ENCODE peak calls at places on chromosomes 4 and X, in nine cellular contexts. L is heart left ventricle; I is A549; S is brain microvascular endothelial cell; O is effector memory CD4-positive, alpha-beta T cell; A is lung; G is trophoblast cell; E is ascending aorta; N is GM23338. Y is an unnamed sample.

GRCh38 chr4:185535818-185536729 is 767 bp upstream of the PDLIM3 start:
- DNase-seq in L (no peak), I (no peak), S (peak; percentile 16), O (no peak), A (no peak), G (peak; percentile 8), E (peak; percentile 82), N (peak; percentile 22), Y (no peak)

GRCh38 chr4:53734584-53735363 is 143.5 kb upstream of the LNX1 start:
- DNase-seq in L (no peak), I (no peak), S (peak; percentile 28), O (no peak), A (no peak), G (no peak), E (no peak), N (no peak), Y (no peak)

GRCh38 chr4:169847171-169847570 is 89.4 kb upstream of the HPF1 start:
- DNase-seq in L (no peak), I (no peak), S (no peak), O (no peak), A (no peak), G (no peak), E (no peak), N (no peak), Y (no peak)

GRCh38 chr4:139950568-139950967 is 203.4 kb downstream of the MAML3 start:
- DNase-seq in L (no peak), I (no peak), S (peak; percentile 79), O (no peak), A (no peak), G (no peak), E (no peak), N (no peak), Y (no peak)

GRCh38 chrX:123361371-123361770 is 177.3 kb downstream of the GRIA3 start:
- DNase-seq in L (no peak), I (no peak), S (no peak), O (no peak), A (no peak), G (no peak), E (no peak), N (peak; percentile 5), Y (no peak)

GRCh38 chr4:10832989-10833635 is 148.5 kb upstream of the CLNK start:
- DNase-seq in L (no peak), I (no peak), S (no peak), O (no peak), A (no peak), G (no peak), E (no peak), N (no peak), Y (no peak)

GRCh38 chrX:141176586-141177451 is at the start of gene LDOC1:
- DNase-seq in L (peak; percentile 83), I (peak; percentile 90), S (peak; percentile 33), O (peak; percentile 49), A (peak; percentile 69), G (no peak), E (peak; percentile 89), N (peak; percentile 89), Y (peak; percentile 75)

GRCh38 chr4:151355155-151355554 is 29.8 kb upstream of the SH3D19 start:
- DNase-seq in L (no peak), I (no peak), S (no peak), O (no peak), A (no peak), G (no peak), E (no peak), N (no peak), Y (no peak)

GRCh38 chr4:109429545-109429944 is 4.1 kb upstream of the SEC24B start:
- DNase-seq in L (no peak), I (no peak), S (no peak), O (no peak), A (no peak), G (no peak), E (no peak), N (no peak), Y (no peak)

GRCh38 chr4:109425405-109425804 is 8.2 kb upstream of the SEC24B start:
- DNase-seq in L (no peak), I (no peak), S (no peak), O (no peak), A (no peak), G (no peak), E (no peak), N (no peak), Y (no peak)

GRCh38 chr4:109418588-109418987 is 15.0 kb upstream of the SEC24B start:
- DNase-seq in L (no peak), I (no peak), S (no peak), O (no peak), A (no peak), G (no peak), E (no peak), N (no peak), Y (no peak)

GRCh38 chr4:109419679-109420078 is 13.9 kb upstream of the SEC24B start:
- DNase-seq in L (no peak), I (no peak), S (no peak), O (no peak), A (no peak), G (no peak), E (no peak), N (peak; percentile 64), Y (no peak)

GRCh38 chr4:109424093-109424818 is 9.4 kb upstream of the SEC24B start:
- DNase-seq in L (no peak), I (no peak), S (no peak), O (no peak), A (no peak), G (no peak), E (no peak), N (no peak), Y (no peak)
- H3K4me3 ChIP-seq in L (no peak overlapping the region), I (no peak overlapping the region), S (no peak overlapping the region), O (no peak overlapping the region), A (no peak overlapping the region), G (no peak overlapping the region), E (no peak overlapping the region), N (no peak overlapping the region), Y (no peak overlapping the region)

GRCh38 chr4:163489929-163490328 is 4.6 kb upstream of the TMA16 start:
- DNase-seq in L (no peak), I (no peak), S (no peak), O (no peak), A (no peak), G (no peak), E (no peak), N (no peak), Y (no peak)

GRCh38 chr4:163493643-163494359 is 689 bp upstream of the TMA16 start:
- DNase-seq in L (no peak), I (peak; percentile 16), S (no peak), O (no peak), A (no peak), G (peak; percentile 16), E (no peak), N (no peak), Y (peak; percentile 12)

GRCh38 chr4:163492951-163493504 is 1.5 kb upstream of the TMA16 start:
- DNase-seq in L (no peak), I (peak; percentile 45), S (no peak), O (no peak), A (no peak), G (no peak), E (no peak), N (peak; percentile 19), Y (no peak)

GRCh38 chr4:163494360-163495241 is at the start of gene TMA16:
- DNase-seq in L (peak; percentile 92), I (peak; percentile 95), S (peak; percentile 93), O (peak; percentile 63), A (peak; percentile 89), G (peak; percentile 96), E (peak; percentile 92), N (peak; percentile 97), Y (peak; percentile 77)

GRCh38 chr4:163495900-163496299 is 1.4 kb downstream of the TMA16 start:
- DNase-seq in L (no peak), I (no peak), S (no peak), O (no peak), A (no peak), G (no peak), E (no peak), N (no peak), Y (no peak)
- H3K4me3 ChIP-seq in L (no peak overlapping the region), I (peak overlapping the region; percentile 91), S (peak overlapping the region; percentile 93), O (peak overlapping the region; percentile 4), A (no peak overlapping the region), G (no peak overlapping the region), E (peak overlapping the region; percentile 90), N (peak overlapping the region; percentile 71), Y (peak overlapping the region; percentile 76)

DNA sequence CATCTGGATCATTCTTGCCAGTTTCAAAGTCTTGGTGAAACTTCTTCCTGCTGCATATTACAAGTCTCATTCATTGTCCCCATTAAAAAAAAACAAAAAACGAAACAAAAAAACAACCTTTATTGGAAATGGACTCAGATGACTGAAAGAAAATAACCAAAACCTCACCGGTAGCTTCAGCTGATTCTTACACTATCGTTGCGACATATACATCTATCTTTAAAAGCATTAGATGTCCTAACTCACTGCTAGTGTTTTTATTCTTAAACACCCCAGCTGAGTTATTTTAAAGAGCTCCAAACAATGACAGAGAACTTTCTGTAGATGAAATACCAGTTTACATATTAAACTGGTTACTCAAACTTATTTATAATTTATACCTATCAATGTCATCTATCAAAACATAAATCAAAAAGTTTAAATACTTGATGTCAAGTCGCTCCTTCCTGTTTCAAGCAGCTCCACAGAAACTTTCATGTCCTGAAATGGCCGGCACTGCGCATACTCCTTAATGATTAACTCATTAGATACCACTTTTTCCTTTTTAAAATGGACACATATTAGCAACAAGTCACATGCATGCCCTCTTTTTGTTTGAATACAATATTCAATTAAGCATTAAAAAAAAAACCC is 87.2 kb downstream of the HPRT1 start:
- DNase-seq in L (no peak), I (peak; percentile 41), S (no peak), O (no peak), A (no peak), G (no peak), E (no peak), N (no peak), Y (no peak)
- H3K4me3 ChIP-seq in L (no peak overlapping the region), I (peak overlapping the region; percentile 61), S (peak overlapping the region; percentile 72), O (no peak overlapping the region), A (no peak overlapping the region), G (no peak overlapping the region), E (no peak overlapping the region), N (peak overlapping the region; percentile 59), Y (peak overlapping the region; percentile 79)

GRCh38 chrX:67544281-67544680 is 460 bp downstream of the AR start:
- DNase-seq in L (peak; percentile 40), I (peak; percentile 18), S (no peak), O (no peak), A (no peak), G (no peak), E (no peak), N (peak; percentile 31), Y (no peak)
- H3K4me3 ChIP-seq in L (peak overlapping the region; percentile 30), I (peak overlapping the region; percentile 59), S (peak overlapping the region; percentile 59), O (no peak overlapping the region), A (peak overlapping the region; percentile 24), G (peak overlapping the region; percentile 61), E (peak overlapping the region; percentile 68), N (peak overlapping the region; percentile 73), Y (peak overlapping the region; percentile 40)

DNA sequence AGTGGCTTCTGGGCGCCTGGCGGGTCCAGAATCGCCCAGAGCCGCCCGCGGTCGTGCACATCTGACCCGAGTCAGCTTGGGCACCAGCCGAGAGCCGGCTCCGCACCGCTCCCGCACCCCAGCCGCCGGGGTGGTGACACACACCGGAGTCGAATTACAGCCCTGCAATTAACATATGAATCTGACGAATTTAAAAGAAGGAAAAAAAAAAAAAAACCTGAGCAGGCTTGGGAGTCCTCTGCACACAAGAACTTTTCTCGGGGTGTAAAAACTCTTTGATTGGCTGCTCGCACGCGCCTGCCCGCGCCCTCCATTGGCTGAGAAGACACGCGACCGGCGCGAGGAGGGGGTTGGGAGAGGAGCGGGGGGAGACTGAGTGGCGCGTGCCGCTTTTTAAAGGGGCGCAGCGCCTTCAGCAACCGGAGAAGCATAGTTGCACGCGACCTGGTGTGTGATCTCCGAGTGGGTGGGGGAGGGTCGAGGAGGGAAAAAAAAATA is at the start of gene ATOH1:
- DNase-seq in L (peak; percentile 64), I (peak; percentile 7), S (no peak), O (no peak), A (no peak), G (no peak), E (no peak), N (peak; percentile 97), Y (peak; percentile 46)
- H3K4me3 ChIP-seq in L (peak within 1 kb of the TSS; percentile 18), I (peak within 1 kb of the TSS; percentile 51), S (peak within 1 kb of the TSS; percentile 17), O (no peak within 1 kb of the TSS), A (no peak within 1 kb of the TSS), G (no peak within 1 kb of the TSS), E (peak within 1 kb of the TSS; percentile 59), N (peak within 1 kb of the TSS; percentile 66), Y (peak within 1 kb of the TSS; percentile 46)

Y was measured in PC-9.